ENCODE peak calls at places on chromosomes 16 and 17, in six cellular contexts. B is EL, R is T-helper 1 cell, W is RCC 7860, Z is islet precursor cell, K is amygdala. T is an unnamed sample.
A peak's percentile ranks its signal among the peaks of the same experiment; 100 is the strongest.

GRCh38 chr17:68248886-68249872 is 1.3 kb downstream of the AMZ2 start:
- DNase-seq in B (peak; percentile 25), R (no peak), W (peak; percentile 10), Z (no peak), K (no peak), T (no peak)

GRCh38 chr16:81517630-81518438 is 73.2 kb downstream of the CMIP start:
- DNase-seq in B (peak; percentile 86), R (no peak), W (no peak), Z (peak; percentile 71), K (no peak), T (no peak)

GRCh38 chr16:78235876-78236275 is 136.4 kb downstream of the WWOX start:
- DNase-seq in B (no peak), R (no peak), W (no peak), Z (peak; percentile 1), K (no peak), T (no peak)

GRCh38 chr16:12723681-12724080 is 80.0 kb downstream of the CPPED1 start:
- DNase-seq in B (no peak), R (no peak), W (no peak), Z (no peak), K (no peak), T (no peak)

GRCh38 chr16:87255866-87256265 is 61.3 kb downstream of the C16orf95 start:
- DNase-seq in B (no peak), R (no peak), W (no peak), Z (no peak), K (no peak), T (no peak)

GRCh38 chr16:52366997-52367396 is 179.9 kb downstream of the TOX3 start:
- DNase-seq in B (no peak), R (no peak), W (no peak), Z (no peak), K (no peak), T (no peak)

GRCh38 chr16:12976936-12977335 is 75.5 kb downstream of the SHISA9 start:
- DNase-seq in B (no peak), R (no peak), W (peak; percentile 24), Z (peak; percentile 73), K (no peak), T (no peak)

GRCh38 chr17:50834126-50834785 is 1.1 kb upstream of the WFIKKN2 start:
- DNase-seq in B (no peak), R (no peak), W (no peak), Z (no peak), K (no peak), T (no peak)

GRCh38 chr16:57616241-57616640 is 12.2 kb upstream of the ADGRG1 start:
- DNase-seq in B (no peak), R (no peak), W (no peak), Z (peak; percentile 33), K (no peak), T (no peak)

GRCh38 chr16:84593825-84594724 is 23.8 kb downstream of the COTL1 start:
- DNase-seq in B (no peak), R (peak; percentile 74), W (no peak), Z (no peak), K (no peak), T (no peak)

GRCh38 chr17:34474706-34475105 is 104.7 kb upstream of the TMEM132E start:
- DNase-seq in B (no peak), R (no peak), W (no peak), Z (no peak), K (no peak), T (no peak)

GRCh38 chr17:27879987-27880608 is 13.1 kb downstream of the LYRM9 start:
- DNase-seq in B (peak; percentile 66), R (peak; percentile 56), W (peak; percentile 15), Z (peak; percentile 90), K (peak; percentile 66), T (peak; percentile 41)

GRCh38 chr16:6605490-6605889 is 727.2 kb upstream of the RBFOX1 start:
- DNase-seq in B (no peak), R (no peak), W (no peak), Z (no peak), K (no peak), T (no peak)

GRCh38 chr16:55710466-55710865 is 54.7 kb downstream of the SLC6A2 start:
- DNase-seq in B (no peak), R (no peak), W (no peak), Z (no peak), K (no peak), T (no peak)

GRCh38 chr17:13616031-13616430 is 14.3 kb upstream of the HS3ST3A1 start:
- DNase-seq in B (no peak), R (no peak), W (no peak), Z (no peak), K (no peak), T (no peak)

GRCh38 chr17:34527908-34528470 is 51.4 kb upstream of the TMEM132E start:
- DNase-seq in B (no peak), R (no peak), W (no peak), Z (peak; percentile 83), K (no peak), T (no peak)

GRCh38 chr16:16005725-16006124 is 56.3 kb downstream of the ABCC1 start:
- DNase-seq in B (peak; percentile 57), R (no peak), W (no peak), Z (no peak), K (no peak), T (peak; percentile 36)

GRCh38 chr17:50026901-50027638 is 28.8 kb upstream of the ITGA3 start:
- DNase-seq in B (peak; percentile 87), R (peak; percentile 74), W (peak; percentile 79), Z (peak; percentile 94), K (peak; percentile 50), T (peak; percentile 93)

GRCh38 chr16:4591706-4592470 is 22.8 kb downstream of the UBALD1 start:
- DNase-seq in B (no peak), R (no peak), W (no peak), Z (no peak), K (no peak), T (no peak)

GRCh38 chr16:11389631-11390565 is 44.6 kb downstream of the RMI2 start:
- DNase-seq in B (no peak), R (no peak), W (no peak), Z (peak; percentile 56), K (no peak), T (no peak)

GRCh38 chr17:10177131-10177920 is 21.1 kb downstream of the GAS7 start:
- DNase-seq in B (no peak), R (no peak), W (no peak), Z (peak; percentile 86), K (no peak), T (no peak)

GRCh38 chr17:21538615-21539014 is 153.7 kb upstream of the KCNJ18 start:
- DNase-seq in B (no peak), R (no peak), W (no peak), Z (no peak), K (no peak), T (no peak)

GRCh38 chr17:15981208-15981607 is 18.3 kb downstream of the ZSWIM7 start:
- DNase-seq in B (no peak), R (no peak), W (no peak), Z (no peak), K (no peak), T (no peak)

GRCh38 chr16:28821874-28822519 is 802 bp upstream of the ATXN2L start:
- DNase-seq in B (no peak), R (no peak), W (no peak), Z (no peak), K (no peak), T (no peak)

GRCh38 chr16:50196736-50197135 is 43.6 kb downstream of the TENT4B start:
- DNase-seq in B (peak; percentile 79), R (peak; percentile 3), W (peak; percentile 61), Z (no peak), K (no peak), T (peak; percentile 57)

GRCh38 chr16:87850009-87851006 is 19.0 kb downstream of the SLC7A5 start:
- DNase-seq in B (peak; percentile 50), R (peak; percentile 73), W (peak; percentile 41), Z (peak; percentile 90), K (peak; percentile 34), T (peak; percentile 71)

GRCh38 chr16:69924777-69925191 is 26.4 kb upstream of the CLEC18A start:
- DNase-seq in B (peak; percentile 86), R (no peak), W (peak; percentile 43), Z (peak; percentile 85), K (no peak), T (peak; percentile 82)

GRCh38 chr16:68778551-68779231 is 41.6 kb downstream of the CDH1 start:
- DNase-seq in B (no peak), R (no peak), W (no peak), Z (peak; percentile 91), K (no peak), T (no peak)

GRCh38 chr16:21158208-21159110 is at the start of gene LDAF1:
- DNase-seq in B (peak; percentile 82), R (peak; percentile 70), W (peak; percentile 56), Z (peak; percentile 93), K (no peak), T (peak; percentile 79)

GRCh38 chr17:41360291-41360995 is 9.2 kb downstream of the KRT33B start:
- DNase-seq in B (peak; percentile 89), R (no peak), W (peak; percentile 98), Z (peak; percentile 92), K (no peak), T (peak; percentile 84)

T was measured in SJSA1.